ENCODE peak calls at places on chromosomes 3 and 15, in five cellular contexts. U, R, F, C and K are unnamed samples.
A peak's percentile ranks its signal among the peaks of the same experiment; 100 is the strongest.

GRCh38 chr3:37223084-37223975 is 48.9 kb upstream of the LRRFIP2 start:
- DNase-seq in U (no peak), R (peak; percentile 47), F (peak; percentile 67), C (no peak), K (no peak)

GRCh38 chr3:115022835-115023398 is 124.2 kb downstream of the ZBTB20 start:
- DNase-seq in U (no peak), R (no peak), F (no peak), C (peak; percentile 7), K (no peak)

GRCh38 chr3:43426388-43426787 is 140.0 kb downstream of the SNRK start:
- DNase-seq in U (peak; percentile 88), R (no peak), F (no peak), C (no peak), K (no peak)

GRCh38 chr3:127011270-127011992 is 28.5 kb downstream of the PLXNA1 start:
- DNase-seq in U (peak; percentile 75), R (no peak), F (peak; percentile 75), C (peak; percentile 71), K (no peak)

GRCh38 chr3:66312039-66312438 is 91.2 kb downstream of the SLC25A26 start:
- DNase-seq in U (no peak), R (no peak), F (no peak), C (no peak), K (no peak)

GRCh38 chr3:1346386-1346785 is 253.6 kb downstream of the CNTN6 start:
- DNase-seq in U (no peak), R (no peak), F (no peak), C (no peak), K (no peak)

GRCh38 chr3:129558772-129559564 is 16.0 kb downstream of the H1-8 start:
- DNase-seq in U (no peak), R (peak; percentile 50), F (peak; percentile 97), C (peak; percentile 58), K (peak; percentile 63)

GRCh38 chr15:46636220-46636619 is 1001.4 kb downstream of the SQOR start:
- DNase-seq in U (no peak), R (no peak), F (peak; percentile 5), C (no peak), K (no peak)

GRCh38 chr3:194139085-194139976 is 3.4 kb downstream of the HES1 start:
- DNase-seq in U (peak; percentile 57), R (no peak), F (peak; percentile 75), C (peak; percentile 87), K (peak; percentile 85)

GRCh38 chr15:42846647-42847046 is 73.9 kb downstream of the TTBK2 start:
- DNase-seq in U (no peak), R (no peak), F (no peak), C (no peak), K (no peak)

GRCh38 chr3:140022061-140022781 is 87.2 kb downstream of the CLSTN2 start:
- DNase-seq in U (peak; percentile 68), R (no peak), F (no peak), C (no peak), K (no peak)

GRCh38 chr3:14166877-14167605 is 11.4 kb downstream of the XPC start:
- DNase-seq in U (no peak), R (no peak), F (peak; percentile 88), C (peak; percentile 32), K (no peak)

GRCh38 chr3:141412087-141412935 is 44.0 kb downstream of the ZBTB38 start:
- DNase-seq in U (peak; percentile 68), R (no peak), F (peak; percentile 84), C (peak; percentile 77), K (no peak)

GRCh38 chr15:50816191-50816590 is 50.7 kb upstream of the SPPL2A start:
- DNase-seq in U (no peak), R (peak; percentile 14), F (no peak), C (no peak), K (no peak)

GRCh38 chr3:194285024-194285858 is 65.9 kb downstream of the CPN2 start:
- DNase-seq in U (no peak), R (no peak), F (peak; percentile 61), C (peak; percentile 76), K (no peak)

GRCh38 chr3:94928921-94929320 is 866.1 kb downstream of the NSUN3 start:
- DNase-seq in U (no peak), R (peak; percentile 74), F (no peak), C (peak; percentile 57), K (no peak)

GRCh38 chr3:109702252-109702651 is 364.9 kb upstream of the DPPA4 start:
- DNase-seq in U (no peak), R (peak; percentile 54), F (no peak), C (peak; percentile 72), K (no peak)

GRCh38 chr3:51967384-51968174 is at the start of gene PCBP4:
- DNase-seq in U (peak; percentile 89), R (no peak), F (peak; percentile 75), C (peak; percentile 31), K (no peak)

GRCh38 chr3:24396338-24396737 is 98.3 kb downstream of the THRB start:
- DNase-seq in U (no peak), R (no peak), F (no peak), C (no peak), K (no peak)

GRCh38 chr15:48494646-48495045 is 150.9 kb downstream of the FBN1 start:
- DNase-seq in U (no peak), R (no peak), F (peak; percentile 38), C (no peak), K (no peak)

GRCh38 chr3:96000963-96001362 is 813.4 kb upstream of the EPHA6 start:
- DNase-seq in U (no peak), R (no peak), F (no peak), C (no peak), K (no peak)

GRCh38 chr15:92653836-92654524 is 1.6 kb downstream of the FAM174B start:
- DNase-seq in U (peak; percentile 37), R (no peak), F (no peak), C (no peak), K (no peak)

GRCh38 chr3:114383875-114384557 is 90.2 kb downstream of the TIGIT start:
- DNase-seq in U (peak; percentile 86), R (no peak), F (peak; percentile 95), C (peak; percentile 92), K (peak; percentile 76)

GRCh38 chr3:33791477-33792166 is 6.8 kb upstream of the PDCD6IP start:
- DNase-seq in U (no peak), R (no peak), F (peak; percentile 64), C (no peak), K (no peak)

GRCh38 chr3:56064684-56065083 is 403.6 kb downstream of the ERC2 start:
- DNase-seq in U (no peak), R (no peak), F (peak; percentile 41), C (no peak), K (no peak)

GRCh38 chr15:81061490-81062235 is 60.9 kb downstream of the TLNRD1 start:
- DNase-seq in U (no peak), R (no peak), F (no peak), C (no peak), K (no peak)

GRCh38 chr3:10116138-10116460 is 624 bp downstream of the BRK1 start:
- DNase-seq in U (no peak), R (peak; percentile 12), F (no peak), C (peak; percentile 33), K (no peak)

GRCh38 chr15:45148076-45149059 is 18.6 kb downstream of the DUOX1 start:
- DNase-seq in U (no peak), R (no peak), F (no peak), C (no peak), K (no peak)

DNA sequence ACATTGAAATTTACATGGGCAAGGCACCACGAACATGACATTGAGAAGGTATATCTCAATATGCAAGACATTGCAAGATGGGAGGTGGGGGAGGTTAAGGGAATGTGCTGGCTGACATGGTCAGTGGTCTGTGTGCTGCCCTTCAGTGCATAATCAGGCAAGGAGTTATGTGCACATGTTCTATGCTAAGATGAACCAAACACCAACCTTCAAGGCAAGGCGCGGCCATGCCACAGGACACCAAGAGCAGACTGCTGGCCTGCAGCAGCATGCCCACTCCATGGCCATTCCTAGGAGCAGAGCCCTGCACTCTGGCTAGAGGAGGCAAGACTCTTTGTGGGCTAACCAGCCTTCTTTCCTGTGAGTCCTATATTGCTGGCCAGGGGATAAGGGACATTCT is 40.9 kb upstream of the TSPAN3 start:
- DNase-seq in U (no peak), R (no peak), F (no peak), C (no peak), K (no peak)
- H3K4me3 ChIP-seq in U (no peak overlapping the region), R (no peak overlapping the region), F (no peak overlapping the region), C (no peak overlapping the region), K (no peak overlapping the region)

DNA sequence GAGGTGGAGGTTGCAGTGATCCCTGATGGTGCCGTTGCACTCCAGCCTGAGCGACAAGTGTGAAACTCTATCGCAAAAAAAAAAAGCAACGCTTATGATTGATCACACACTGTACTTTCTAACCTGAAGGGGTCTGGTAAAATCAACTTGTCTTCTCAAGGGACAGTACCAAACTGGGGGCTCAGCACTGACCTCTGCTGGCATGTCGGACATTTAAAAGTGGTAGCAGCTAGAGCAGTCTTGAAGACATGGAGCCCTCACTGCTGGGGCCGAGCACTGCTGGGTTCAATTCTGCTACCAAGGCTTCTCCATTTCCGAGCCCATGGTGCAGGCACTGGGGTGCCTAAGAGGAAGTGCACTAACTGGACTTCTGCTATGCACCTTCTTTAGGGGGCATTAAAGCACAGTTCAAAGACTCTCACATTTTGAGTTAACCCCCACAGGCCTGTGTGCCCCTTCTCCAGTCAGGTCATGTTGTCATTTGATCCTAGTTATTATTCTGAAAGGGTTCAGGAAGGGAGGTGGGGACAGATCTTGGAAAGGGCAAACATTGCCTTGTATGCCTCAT is 26.4 kb upstream of the LAMP3 start:
- DNase-seq in U (no peak), R (no peak), F (peak; percentile 28), C (peak; percentile 43), K (peak; percentile 14)
- TF ChIP-seq CTCF in U (peak; percentile 47), R (peak; percentile 25), F (peak; percentile 24), C (peak; percentile 42), K (peak; percentile 42)

DNA sequence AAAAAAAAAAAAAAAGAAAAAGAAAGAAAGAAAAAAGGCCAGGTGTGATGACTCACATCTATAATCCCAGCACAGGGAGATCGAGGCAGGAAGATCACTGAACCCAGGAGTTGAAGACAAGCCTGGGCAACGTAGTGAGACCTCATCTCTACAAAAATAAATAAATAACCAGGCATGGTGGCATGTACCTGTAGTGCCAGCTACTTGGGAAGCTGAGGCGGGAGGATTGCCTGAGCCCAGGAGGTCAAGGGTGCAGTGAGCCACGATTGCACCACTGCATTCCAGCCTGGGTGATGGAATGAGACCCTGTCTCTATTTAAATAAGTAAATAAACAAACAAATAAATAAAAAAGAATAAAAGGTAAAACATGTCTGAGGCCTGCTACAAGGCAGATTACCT is 39.3 kb upstream of the LACTB start:
- DNase-seq in U (no peak), R (no peak), F (no peak), C (no peak), K (no peak)
- H3K4me3 ChIP-seq in U (no peak overlapping the region), R (no peak overlapping the region), F (no peak overlapping the region), C (no peak overlapping the region), K (no peak overlapping the region)

DNA sequence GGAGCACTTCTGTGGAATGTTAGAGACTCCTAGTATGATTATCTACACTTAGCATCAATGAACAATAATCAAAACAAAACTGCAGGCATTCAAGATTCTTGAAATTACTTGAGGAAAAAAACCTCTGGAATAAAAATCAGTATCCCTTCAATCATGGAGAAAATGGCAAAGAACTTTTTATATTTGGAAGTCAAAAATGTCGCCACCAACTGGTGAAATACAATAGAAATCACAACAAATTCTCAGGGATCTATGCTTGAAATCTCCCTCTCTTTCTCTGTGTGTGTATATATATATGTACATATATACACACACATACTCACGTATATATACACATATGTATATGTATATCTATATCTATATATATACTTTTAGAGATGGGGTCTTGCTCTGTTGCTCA is 378.9 kb upstream of the ALCAM start:
- DNase-seq in U (no peak), R (no peak), F (peak; percentile 2), C (peak; percentile 7), K (no peak)
- TF ChIP-seq CTCF in U (no peak), R (no peak), F (no peak), C (no peak), K (no peak)